ENCODE peak calls at places on chromosomes 4 and X, in seven cellular contexts. P is K562, D is lower leg skin, E is HFF-Myc, L is left ventricle myocardium inferior, S is cardiac muscle cell, F is PC-9. A is an unnamed sample.

GRCh38 chr4:184616633-184617471 is 32.4 kb downstream of the CASP3 start:
- DNase-seq in P (no peak), D (no peak), E (no peak), L (no peak), S (no peak), F (no peak), A (no peak)

GRCh38 chr4:75495489-75495888 is 18.7 kb downstream of the RCHY1 start:
- DNase-seq in P (no peak), D (no peak), E (no peak), L (no peak), S (no peak), F (no peak), A (no peak)

GRCh38 chr4:17094811-17095210 is 196.4 kb upstream of the LDB2 start:
- DNase-seq in P (no peak), D (no peak), E (no peak), L (no peak), S (peak), F (no peak), A (no peak)

GRCh38 chr4:177047070-177047850 is 254.5 kb upstream of the VEGFC start:
- DNase-seq in P (peak), D (no peak), E (peak), L (peak), S (peak), F (no peak), A (peak)

GRCh38 chr4:172650758-172651495 is 517.7 kb upstream of the GALNT7 start:
- DNase-seq in P (no peak), D (no peak), E (no peak), L (no peak), S (no peak), F (no peak), A (no peak)

GRCh38 chr4:61320154-61320553 is 120.0 kb downstream of the ADGRL3 start:
- DNase-seq in P (no peak), D (no peak), E (no peak), L (no peak), S (no peak), F (no peak), A (no peak)

GRCh38 chrX:24332868-24333267 is 19.0 kb upstream of the SUPT20HL2 start:
- DNase-seq in P (no peak), D (no peak), E (no peak), L (no peak), S (peak), F (no peak), A (no peak)

GRCh38 chr4:185567828-185568442 is 32.6 kb upstream of the PDLIM3 start:
- DNase-seq in P (no peak), D (no peak), E (no peak), L (peak), S (peak), F (no peak), A (no peak)

GRCh38 chrX:7515681-7516413 is 327.1 kb upstream of the VCX start:
- DNase-seq in P (no peak), D (no peak), E (no peak), L (no peak), S (no peak), F (peak), A (no peak)

GRCh38 chr4:76712564-76712963 is 185.4 kb downstream of the SOWAHB start:
- DNase-seq in P (no peak), D (no peak), E (no peak), L (no peak), S (no peak), F (no peak), A (no peak)

GRCh38 chr4:39233114-39233513 is 50.8 kb downstream of the WDR19 start:
- DNase-seq in P (no peak), D (no peak), E (no peak), L (no peak), S (no peak), F (no peak), A (no peak)

GRCh38 chr4:24179201-24179840 is 289.5 kb upstream of the PPARGC1A start:
- DNase-seq in P (no peak), D (no peak), E (no peak), L (no peak), S (no peak), F (no peak), A (no peak)

DNA sequence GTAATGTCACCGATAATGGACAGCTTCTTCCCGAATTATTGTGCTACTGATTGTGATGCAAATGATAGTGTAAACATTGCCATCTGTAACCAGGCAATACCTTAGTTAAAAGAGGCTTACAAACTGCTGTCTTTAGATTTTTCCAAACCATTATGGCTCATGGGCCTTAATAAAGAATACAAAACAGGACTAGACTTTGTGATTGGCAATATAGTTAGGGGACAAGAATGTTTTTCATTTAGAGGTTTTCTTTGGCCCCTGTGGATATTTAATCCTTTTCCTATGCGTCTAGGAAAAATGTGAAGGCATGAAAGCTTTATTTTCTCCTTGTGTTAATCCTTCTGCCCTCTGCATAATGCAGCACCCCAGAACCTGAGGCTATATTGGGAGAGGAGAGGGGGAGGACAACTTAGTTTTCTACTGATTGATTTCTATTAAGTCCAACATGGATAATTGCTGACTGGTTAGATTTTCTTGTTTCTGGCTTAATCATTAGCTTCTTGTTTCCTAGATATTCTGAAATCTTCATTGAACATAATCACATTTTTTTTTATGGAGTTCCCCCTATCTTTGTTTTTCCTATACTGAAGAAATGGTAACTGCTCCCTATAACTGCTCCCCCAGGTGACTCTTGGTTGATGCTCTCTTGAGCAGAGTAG is 1.9 kb downstream of the PRPS1 start:
- DNase-seq in P (no peak), D (no peak), E (no peak), L (no peak), S (no peak), F (no peak), A (no peak)
- H3K4me3 ChIP-seq in P (peak), D (no peak), E (peak), L (peak), S (peak), F (peak), A (peak)

GRCh38 chr4:163111588-163111987 is 55.1 kb downstream of the NAF1 start:
- DNase-seq in P (no peak), D (no peak), E (no peak), L (no peak), S (peak), F (no peak), A (no peak)
- TF ChIP-seq CTCF in P (peak), D (no peak), E (peak), L (no peak), S (peak), F (no peak), A (peak)

GRCh38 chr4:107824367-107825071 is at the start of gene SGMS2:
- DNase-seq in P (peak), D (peak), E (no peak), L (peak), S (peak), F (peak), A (peak)

GRCh38 chr4:107825072-107825789 is 499 bp downstream of the SGMS2 start:
- DNase-seq in P (no peak), D (no peak), E (no peak), L (no peak), S (peak), F (peak), A (no peak)

GRCh38 chr4:107823870-107824366 is 814 bp upstream of the SGMS2 start:
- DNase-seq in P (no peak), D (no peak), E (no peak), L (no peak), S (no peak), F (no peak), A (no peak)

GRCh38 chr4:107828315-107828714 is 3.6 kb downstream of the SGMS2 start:
- DNase-seq in P (no peak), D (no peak), E (no peak), L (no peak), S (no peak), F (no peak), A (no peak)

DNA sequence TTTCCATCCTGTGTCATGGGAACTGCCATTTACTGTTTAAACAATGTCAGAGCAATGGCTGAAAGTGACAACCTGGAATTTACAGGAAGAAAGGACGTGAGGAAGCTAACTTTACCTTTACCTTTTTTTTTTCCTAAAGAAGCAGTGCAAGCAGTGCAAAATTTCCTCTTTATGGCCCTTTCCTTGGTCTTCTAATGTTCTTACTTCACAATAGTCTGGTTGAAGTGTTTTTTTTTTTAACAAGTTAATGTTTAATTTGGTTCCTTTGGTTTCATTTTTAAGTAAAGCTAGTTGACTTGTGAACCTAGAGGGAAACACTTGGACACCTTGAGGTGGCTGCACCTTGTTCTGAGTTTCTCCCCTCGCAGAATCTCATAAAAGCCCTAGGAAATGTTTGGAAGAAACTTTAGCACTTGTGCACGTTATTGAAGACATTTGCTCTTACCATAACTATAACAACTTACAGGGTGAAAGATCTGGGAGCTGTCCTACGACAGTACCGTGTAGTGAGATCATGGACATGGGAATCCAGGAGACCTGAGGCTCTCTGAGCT is 1.8 kb downstream of the SGMS2 start:
- DNase-seq in P (no peak), D (no peak), E (no peak), L (no peak), S (no peak), F (no peak), A (no peak)
- H3K4me3 ChIP-seq in P (no peak), D (no peak), E (peak), L (peak), S (no peak), F (peak), A (no peak)

DNA sequence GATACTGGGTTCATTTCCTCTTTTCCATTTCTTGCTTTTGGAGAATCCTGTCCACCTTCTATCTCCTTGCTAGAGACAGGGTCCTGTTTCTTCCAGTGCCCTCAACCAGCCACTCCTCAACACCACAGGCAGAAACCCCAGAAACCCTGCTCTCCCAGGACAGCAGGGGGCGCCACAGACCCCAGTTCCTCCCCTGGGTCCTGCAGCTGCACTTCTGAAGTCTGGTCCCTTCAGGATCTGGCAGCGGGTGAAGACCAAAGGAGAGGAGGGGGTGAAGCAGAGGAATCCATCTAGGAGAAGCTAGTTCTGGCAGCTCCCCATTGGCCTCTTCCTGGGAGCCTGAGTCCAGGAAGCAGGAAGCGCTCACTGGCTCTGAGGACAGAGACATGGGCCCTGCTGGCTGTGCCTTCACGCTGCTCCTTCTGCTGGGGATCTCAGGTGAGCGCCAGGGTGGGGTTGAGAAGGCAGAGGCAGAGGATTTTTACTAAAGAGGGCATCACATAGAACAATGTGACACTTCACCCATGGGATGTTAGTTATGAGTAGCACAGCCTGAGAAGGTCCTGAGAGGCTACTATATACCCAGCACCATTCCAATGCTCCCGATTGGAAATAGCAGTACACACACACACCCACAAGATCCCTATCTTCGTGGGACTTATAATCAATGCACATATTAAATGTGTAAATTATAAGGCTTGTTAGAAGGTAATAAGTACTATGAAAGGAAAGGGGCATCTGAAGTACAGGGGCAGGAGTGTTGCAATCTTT is at the start of gene PRSS48:
- DNase-seq in P (peak), D (no peak), E (no peak), L (peak), S (peak), F (no peak), A (no peak)
- TF ChIP-seq CTCF in P (peak), D (no peak), E (peak), L (peak), S (peak), F (peak), A (peak)

DNA sequence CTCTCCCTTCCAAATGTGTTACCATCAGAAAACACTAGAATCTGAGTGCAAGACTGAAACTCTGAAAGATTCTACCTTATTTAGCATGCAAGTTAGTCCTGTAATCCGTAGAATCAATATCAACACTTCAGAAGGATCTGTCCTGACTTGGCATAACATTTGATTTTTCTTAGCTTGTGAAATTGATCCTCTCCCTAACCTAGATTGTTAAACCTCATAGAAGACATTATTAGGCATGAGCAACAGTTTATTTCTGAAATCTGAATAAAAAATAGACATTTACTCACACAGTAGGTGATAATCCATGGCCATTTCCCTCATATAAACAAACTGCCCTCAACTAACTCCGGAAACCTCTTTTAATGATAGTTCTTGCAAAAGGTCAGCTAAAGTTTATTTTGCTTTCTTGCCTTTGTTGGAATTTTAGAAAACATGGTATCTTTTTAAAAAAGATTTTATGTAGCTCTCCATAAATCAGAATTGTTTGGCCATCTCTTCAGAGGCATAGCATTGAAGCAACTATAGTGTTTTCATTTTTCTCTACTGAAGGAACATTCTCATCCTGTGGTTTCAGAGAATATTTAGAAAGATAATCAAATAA is 38.6 kb upstream of the PDLIM5 start:
- DNase-seq in P (no peak), D (no peak), E (no peak), L (no peak), S (no peak), F (no peak), A (no peak)
- H3K4me3 ChIP-seq in P (no peak), D (no peak), E (no peak), L (peak), S (no peak), F (no peak), A (no peak)

A was measured in AG04449.